ENCODE peak calls at places on chromosome 12, in nine cellular contexts. One of them, this sample, is unnamed.

GRCh38 chr12:53169644-53170043 is 10.9 kb upstream of the ZNF740 start:
- DNase-seq in tibial nerve: no peak
- DNase-seq in sigmoid colon: no peak
- DNase-seq in A549: no peak
- DNase-seq in H54: no peak
- DNase-seq in gastrocnemius medialis: no peak
- DNase-seq in ovary: no peak
- DNase-seq in testis: no peak
- DNase-seq in transverse colon: no peak
- DNase-seq in this sample: no peak

GRCh38 chr12:131312793-131313545 is 359.3 kb downstream of the ADGRD1 start:
- DNase-seq in tibial nerve: no peak
- DNase-seq in sigmoid colon: no peak
- DNase-seq in A549: no peak
- DNase-seq in H54: no peak
- DNase-seq in gastrocnemius medialis: no peak
- DNase-seq in ovary: no peak
- DNase-seq in testis: no peak
- DNase-seq in transverse colon: no peak
- DNase-seq in this sample: no peak

GRCh38 chr12:124665516-124665915 is 98.1 kb upstream of the NCOR2 start:
- DNase-seq in tibial nerve: no peak
- DNase-seq in sigmoid colon: no peak
- DNase-seq in A549: no peak
- DNase-seq in H54: no peak
- DNase-seq in gastrocnemius medialis: no peak
- DNase-seq in ovary: no peak
- DNase-seq in testis: no peak
- DNase-seq in transverse colon: no peak
- DNase-seq in this sample: no peak

GRCh38 chr12:51368640-51369517 is 22.3 kb downstream of the GALNT6 start:
- DNase-seq in tibial nerve: no peak
- DNase-seq in sigmoid colon: no peak
- DNase-seq in A549: no peak
- DNase-seq in H54: no peak
- DNase-seq in gastrocnemius medialis: no peak
- DNase-seq in ovary: no peak
- DNase-seq in testis: peak
- DNase-seq in transverse colon: peak
- DNase-seq in this sample: peak

GRCh38 chr12:14058717-14059116 is 77.3 kb upstream of the GRIN2B start:
- DNase-seq in tibial nerve: no peak
- DNase-seq in sigmoid colon: no peak
- DNase-seq in A549: no peak
- DNase-seq in H54: no peak
- DNase-seq in gastrocnemius medialis: no peak
- DNase-seq in ovary: no peak
- DNase-seq in testis: no peak
- DNase-seq in transverse colon: no peak
- DNase-seq in this sample: no peak

GRCh38 chr12:42969357-42969756 is 379.8 kb upstream of the PRICKLE1 start:
- DNase-seq in tibial nerve: peak
- DNase-seq in sigmoid colon: no peak
- DNase-seq in A549: no peak
- DNase-seq in H54: no peak
- DNase-seq in gastrocnemius medialis: no peak
- DNase-seq in ovary: no peak
- DNase-seq in testis: no peak
- DNase-seq in transverse colon: no peak
- DNase-seq in this sample: no peak

GRCh38 chr12:109885616-109886015 is 5.3 kb upstream of the GLTP start:
- DNase-seq in tibial nerve: no peak
- DNase-seq in sigmoid colon: no peak
- DNase-seq in A549: no peak
- DNase-seq in H54: no peak
- DNase-seq in gastrocnemius medialis: no peak
- DNase-seq in ovary: no peak
- DNase-seq in testis: no peak
- DNase-seq in transverse colon: no peak
- DNase-seq in this sample: no peak

GRCh38 chr12:93880853-93881522 is 203.8 kb downstream of the CRADD start:
- DNase-seq in tibial nerve: no peak
- DNase-seq in sigmoid colon: no peak
- DNase-seq in A549: no peak
- DNase-seq in H54: no peak
- DNase-seq in gastrocnemius medialis: no peak
- DNase-seq in ovary: no peak
- DNase-seq in testis: no peak
- DNase-seq in transverse colon: no peak
- DNase-seq in this sample: no peak

GRCh38 chr12:44457465-44457864 is 418.6 kb downstream of the NELL2 start:
- DNase-seq in tibial nerve: no peak
- DNase-seq in sigmoid colon: no peak
- DNase-seq in A549: no peak
- DNase-seq in H54: no peak
- DNase-seq in gastrocnemius medialis: no peak
- DNase-seq in ovary: no peak
- DNase-seq in testis: no peak
- DNase-seq in transverse colon: no peak
- DNase-seq in this sample: no peak

GRCh38 chr12:113422030-113422900 is at the start of gene SDSL:
- DNase-seq in tibial nerve: peak
- DNase-seq in sigmoid colon: peak
- DNase-seq in A549: peak
- DNase-seq in H54: peak
- DNase-seq in gastrocnemius medialis: peak
- DNase-seq in ovary: peak
- DNase-seq in testis: peak
- DNase-seq in transverse colon: peak
- DNase-seq in this sample: peak

GRCh38 chr12:38099686-38100085 is 216.9 kb upstream of the ALG10B start:
- DNase-seq in tibial nerve: no peak
- DNase-seq in sigmoid colon: no peak
- DNase-seq in A549: no peak
- DNase-seq in H54: no peak
- DNase-seq in gastrocnemius medialis: no peak
- DNase-seq in ovary: no peak
- DNase-seq in testis: no peak
- DNase-seq in transverse colon: no peak
- DNase-seq in this sample: no peak

GRCh38 chr12:124713041-124713435 is 145.6 kb upstream of the NCOR2 start:
- DNase-seq in tibial nerve: peak
- DNase-seq in sigmoid colon: peak
- DNase-seq in A549: no peak
- DNase-seq in H54: no peak
- DNase-seq in gastrocnemius medialis: peak
- DNase-seq in ovary: no peak
- DNase-seq in testis: peak
- DNase-seq in transverse colon: peak
- DNase-seq in this sample: no peak

GRCh38 chr12:56116267-56117081 is at the start of gene RPL41:
- DNase-seq in tibial nerve: peak
- DNase-seq in sigmoid colon: peak
- DNase-seq in A549: peak
- DNase-seq in H54: peak
- DNase-seq in gastrocnemius medialis: peak
- DNase-seq in ovary: peak
- DNase-seq in testis: peak
- DNase-seq in transverse colon: peak
- DNase-seq in this sample: peak
- TF ChIP-seq POLR2A in tibial nerve: peak
- TF ChIP-seq POLR2A in sigmoid colon: peak
- TF ChIP-seq POLR2A in A549: peak
- TF ChIP-seq POLR2A in H54: peak
- TF ChIP-seq POLR2A in gastrocnemius medialis: peak
- TF ChIP-seq POLR2A in ovary: peak
- TF ChIP-seq POLR2A in testis: peak
- TF ChIP-seq POLR2A in transverse colon: peak
- TF ChIP-seq POLR2A in this sample: peak

DNA sequence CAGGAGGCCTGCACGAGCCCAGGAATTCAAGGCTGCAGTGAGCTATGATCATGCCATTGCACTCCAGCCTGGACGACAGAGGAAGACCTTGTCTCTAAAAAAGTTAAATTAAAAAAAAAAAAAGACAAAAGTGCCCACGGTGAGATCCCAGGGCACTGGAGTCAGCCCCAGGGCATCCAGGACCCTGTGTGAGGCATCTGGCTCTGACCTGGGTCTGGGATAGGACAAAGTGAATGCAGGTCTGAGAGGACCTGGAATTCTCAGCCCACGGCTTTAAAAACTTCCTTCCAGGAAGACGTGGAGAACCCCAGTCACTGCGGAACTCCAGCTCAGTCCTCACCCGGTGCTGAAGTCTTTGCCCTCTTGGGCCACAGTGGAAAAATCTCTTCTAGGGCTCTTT is 33.1 kb downstream of the PHETA1 start:
- DNase-seq in tibial nerve: no peak
- DNase-seq in sigmoid colon: no peak
- DNase-seq in A549: no peak
- DNase-seq in H54: no peak
- DNase-seq in gastrocnemius medialis: no peak
- DNase-seq in ovary: no peak
- DNase-seq in testis: no peak
- DNase-seq in transverse colon: no peak
- DNase-seq in this sample: no peak
- TF ChIP-seq POLR2A in tibial nerve: no peak
- TF ChIP-seq POLR2A in sigmoid colon: no peak
- TF ChIP-seq POLR2A in A549: no peak
- TF ChIP-seq POLR2A in H54: no peak
- TF ChIP-seq POLR2A in gastrocnemius medialis: no peak
- TF ChIP-seq POLR2A in ovary: no peak
- TF ChIP-seq POLR2A in testis: no peak
- TF ChIP-seq POLR2A in transverse colon: no peak
- TF ChIP-seq POLR2A in this sample: no peak

DNA sequence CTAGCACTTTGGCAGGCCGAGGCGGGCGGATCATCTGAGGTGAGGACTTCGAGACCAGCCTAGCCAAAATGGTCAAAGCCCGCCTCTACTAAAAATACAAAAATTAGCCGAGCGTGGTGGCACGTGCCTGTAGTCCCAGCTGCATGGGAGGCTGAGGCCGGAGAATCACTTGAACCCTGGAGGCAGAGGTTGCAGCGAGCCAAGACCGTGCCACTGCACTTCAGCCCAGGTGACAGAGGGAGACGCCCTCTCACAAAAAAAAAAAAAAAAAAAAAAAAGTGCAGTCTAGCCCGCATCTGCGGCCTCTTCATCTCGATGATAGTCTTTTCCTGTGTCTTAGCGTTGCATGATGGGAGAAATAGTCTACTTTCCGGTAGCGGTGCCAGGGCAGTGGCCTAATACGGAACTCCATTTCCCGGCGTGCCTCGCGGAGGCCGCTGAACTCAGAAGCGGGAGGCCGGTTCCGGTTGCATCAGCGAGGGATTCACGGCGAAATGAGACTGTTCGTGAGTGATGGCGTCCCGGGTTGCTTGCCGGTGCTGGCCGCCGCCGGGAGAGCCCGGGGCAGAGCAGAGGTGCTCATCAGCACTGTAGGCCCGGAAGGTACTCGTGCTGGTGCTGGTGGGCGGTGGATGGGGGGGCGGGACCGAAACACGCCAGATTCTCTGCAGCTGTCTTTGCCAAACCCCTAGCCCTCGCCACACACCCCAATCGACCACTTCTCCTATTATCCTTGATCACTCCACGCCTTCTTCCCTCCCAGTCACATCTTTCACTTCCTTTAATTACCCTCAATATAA is at the start of gene MARS1:
- DNase-seq in tibial nerve: peak
- DNase-seq in sigmoid colon: peak
- DNase-seq in A549: peak
- DNase-seq in H54: peak
- DNase-seq in gastrocnemius medialis: peak
- DNase-seq in ovary: peak
- DNase-seq in testis: peak
- DNase-seq in transverse colon: peak
- DNase-seq in this sample: peak
- TF ChIP-seq POLR2A in tibial nerve: peak
- TF ChIP-seq POLR2A in sigmoid colon: peak
- TF ChIP-seq POLR2A in A549: peak
- TF ChIP-seq POLR2A in H54: peak
- TF ChIP-seq POLR2A in gastrocnemius medialis: peak
- TF ChIP-seq POLR2A in ovary: peak
- TF ChIP-seq POLR2A in testis: no peak
- TF ChIP-seq POLR2A in transverse colon: peak
- TF ChIP-seq POLR2A in this sample: peak

DNA sequence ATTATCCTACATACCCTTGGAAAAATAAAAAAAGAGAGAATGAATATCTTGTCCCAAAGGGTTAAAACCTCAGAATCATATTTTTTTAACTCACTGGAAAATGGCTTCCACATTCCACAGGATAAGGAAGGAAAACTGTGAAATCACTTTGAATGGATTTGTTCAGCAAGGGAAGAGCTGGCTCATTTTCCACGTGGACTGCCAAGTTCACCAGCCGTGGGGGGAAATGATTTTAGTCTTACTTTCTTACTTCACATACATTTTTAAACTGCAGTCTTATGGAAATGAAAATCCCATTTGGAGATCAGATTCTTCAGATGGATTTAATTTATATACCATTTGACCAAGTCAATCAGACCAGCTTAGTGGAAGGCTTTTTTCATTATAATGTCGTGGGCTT is 29.9 kb upstream of the AEBP2 start:
- DNase-seq in tibial nerve: no peak
- DNase-seq in sigmoid colon: no peak
- DNase-seq in A549: no peak
- DNase-seq in H54: no peak
- DNase-seq in gastrocnemius medialis: no peak
- DNase-seq in ovary: no peak
- DNase-seq in testis: no peak
- DNase-seq in transverse colon: no peak
- DNase-seq in this sample: no peak
- TF ChIP-seq POLR2A in tibial nerve: no peak
- TF ChIP-seq POLR2A in sigmoid colon: no peak
- TF ChIP-seq POLR2A in A549: no peak
- TF ChIP-seq POLR2A in H54: no peak
- TF ChIP-seq POLR2A in gastrocnemius medialis: no peak
- TF ChIP-seq POLR2A in ovary: no peak
- TF ChIP-seq POLR2A in testis: no peak
- TF ChIP-seq POLR2A in transverse colon: no peak
- TF ChIP-seq POLR2A in this sample: no peak

GRCh38 chr12:6828671-6829531 is 694 bp downstream of the P3H3 start:
- DNase-seq in tibial nerve: no peak
- DNase-seq in sigmoid colon: peak
- DNase-seq in A549: no peak
- DNase-seq in H54: peak
- DNase-seq in gastrocnemius medialis: no peak
- DNase-seq in ovary: peak
- DNase-seq in testis: peak
- DNase-seq in transverse colon: peak
- DNase-seq in this sample: peak
- TF ChIP-seq POLR2A in tibial nerve: no peak
- TF ChIP-seq POLR2A in sigmoid colon: no peak
- TF ChIP-seq POLR2A in A549: no peak
- TF ChIP-seq POLR2A in H54: peak
- TF ChIP-seq POLR2A in gastrocnemius medialis: no peak
- TF ChIP-seq POLR2A in ovary: peak
- TF ChIP-seq POLR2A in testis: no peak
- TF ChIP-seq POLR2A in transverse colon: peak
- TF ChIP-seq POLR2A in this sample: peak

GRCh38 chr12:56723889-56724659 is 1.0 kb downstream of the NACA start:
- DNase-seq in tibial nerve: peak
- DNase-seq in sigmoid colon: peak
- DNase-seq in A549: no peak
- DNase-seq in H54: no peak
- DNase-seq in gastrocnemius medialis: peak
- DNase-seq in ovary: peak
- DNase-seq in testis: peak
- DNase-seq in transverse colon: peak
- DNase-seq in this sample: peak
- TF ChIP-seq POLR2A in tibial nerve: no peak
- TF ChIP-seq POLR2A in sigmoid colon: no peak
- TF ChIP-seq POLR2A in A549: no peak
- TF ChIP-seq POLR2A in H54: no peak
- TF ChIP-seq POLR2A in gastrocnemius medialis: peak
- TF ChIP-seq POLR2A in ovary: no peak
- TF ChIP-seq POLR2A in testis: no peak
- TF ChIP-seq POLR2A in transverse colon: peak
- TF ChIP-seq POLR2A in this sample: peak